ENCODE peak calls at places on chromosomes 7 and 10, in seven cellular contexts. N, M, L, G, S, I and Q are unnamed samples. For H3K36me3, the result is how much of the 10 kb centered on the place peaks cover.

GRCh38 chr7:2129376-2130375 is 103.1 kb downstream of the MAD1L1 start:
- DNase-seq in N (no peak), M (no peak), L (no peak), G (no peak), S (no peak), I (no peak), Q (no peak)

GRCh38 chr7:26657139-26657753 is 207.1 kb downstream of the SKAP2 start:
- DNase-seq in N (no peak), M (no peak), L (no peak), G (no peak), S (no peak), I (no peak), Q (peak)

GRCh38 chr7:26001662-26002244 is 150.2 kb upstream of the NFE2L3 start:
- DNase-seq in N (no peak), M (no peak), L (no peak), G (no peak), S (no peak), I (no peak), Q (no peak)

GRCh38 chr7:100825760-100826545 is 1.4 kb downstream of the EPHB4 start:
- DNase-seq in N (peak), M (no peak), L (no peak), G (peak), S (no peak), I (peak), Q (peak)

GRCh38 chr10:3548702-3549101 is 236.3 kb downstream of the KLF6 start:
- DNase-seq in N (no peak), M (no peak), L (no peak), G (peak), S (no peak), I (peak), Q (no peak)

GRCh38 chr7:116173051-116174028 is 37.0 kb upstream of the TES start:
- DNase-seq in N (peak), M (no peak), L (peak), G (peak), S (no peak), I (peak), Q (peak)

GRCh38 chr7:8151161-8151560 is 110.8 kb downstream of the ICA1 start:
- DNase-seq in N (no peak), M (no peak), L (no peak), G (no peak), S (no peak), I (no peak), Q (no peak)

GRCh38 chr10:22245567-22245966 is 27.8 kb upstream of the EBLN1 start:
- DNase-seq in N (no peak), M (no peak), L (no peak), G (peak), S (no peak), I (peak), Q (peak)

GRCh38 chr7:111438369-111439289 is 123.7 kb downstream of the IMMP2L start:
- DNase-seq in N (no peak), M (no peak), L (no peak), G (peak), S (no peak), I (peak), Q (no peak)

GRCh38 chr10:48594371-48594770 is 10.5 kb downstream of the ARHGAP22 start:
- DNase-seq in N (no peak), M (no peak), L (no peak), G (no peak), S (no peak), I (no peak), Q (no peak)

GRCh38 chr7:130882396-130882795 is 148.4 kb upstream of the KLF14 start:
- DNase-seq in N (no peak), M (no peak), L (no peak), G (no peak), S (no peak), I (no peak), Q (no peak)

GRCh38 chr10:89337493-89337892 is 9.7 kb downstream of the IFIT3 start:
- DNase-seq in N (no peak), M (no peak), L (no peak), G (peak), S (no peak), I (peak), Q (no peak)

GRCh38 chr7:30159698-30160143 is 24.9 kb downstream of the MTURN start:
- DNase-seq in N (peak), M (no peak), L (no peak), G (no peak), S (peak), I (peak), Q (peak)

GRCh38 chr7:22845221-22845844 is 22.7 kb upstream of the TOMM7 start:
- DNase-seq in N (no peak), M (no peak), L (no peak), G (no peak), S (no peak), I (peak), Q (no peak)

GRCh38 chr10:27482984-27483956 is 20.8 kb upstream of the RAB18 start:
- DNase-seq in N (no peak), M (no peak), L (no peak), G (no peak), S (no peak), I (peak), Q (peak)

GRCh38 chr10:4790045-4790444 is 36.0 kb upstream of the AKR1E2 start:
- DNase-seq in N (no peak), M (no peak), L (no peak), G (no peak), S (no peak), I (no peak), Q (no peak)

GRCh38 chr7:18041202-18041601 is 13.6 kb upstream of the PRPS1L1 start:
- DNase-seq in N (no peak), M (no peak), L (no peak), G (no peak), S (no peak), I (no peak), Q (no peak)

GRCh38 chr7:900331-901040 is 24.1 kb downstream of the GET4 start:
- DNase-seq in N (no peak), M (no peak), L (no peak), G (no peak), S (no peak), I (no peak), Q (no peak)

GRCh38 chr7:21450876-21451275 is 23.0 kb downstream of the SP4 start:
- DNase-seq in N (no peak), M (no peak), L (no peak), G (no peak), S (no peak), I (no peak), Q (no peak)

GRCh38 chr7:33185786-33186185 is 56.4 kb downstream of the BBS9 start:
- DNase-seq in N (peak), M (no peak), L (no peak), G (peak), S (no peak), I (peak), Q (peak)

GRCh38 chr7:74043523-74043951 is 15.6 kb downstream of the ELN start:
- DNase-seq in N (no peak), M (no peak), L (no peak), G (no peak), S (no peak), I (peak), Q (peak)

GRCh38 chr10:129887986-129888783 is 75.9 kb downstream of the EBF3 start:
- DNase-seq in N (no peak), M (no peak), L (no peak), G (no peak), S (no peak), I (no peak), Q (no peak)

GRCh38 chr10:4296165-4296564 is 511.2 kb upstream of the KLF6 start:
- DNase-seq in N (no peak), M (no peak), L (no peak), G (no peak), S (no peak), I (no peak), Q (peak)

GRCh38 chr10:19817251-19818046 is 1.2 kb downstream of the PLXDC2 start:
- DNase-seq in N (peak), M (no peak), L (peak), G (no peak), S (peak), I (peak), Q (peak)

GRCh38 chr7:133602291-133602690 is 349.4 kb downstream of the EXOC4 start:
- DNase-seq in N (no peak), M (no peak), L (no peak), G (peak), S (no peak), I (peak), Q (peak)

GRCh38 chr7:122100021-122100420 is 44.0 kb downstream of the AASS start:
- DNase-seq in N (no peak), M (no peak), L (no peak), G (peak), S (no peak), I (no peak), Q (no peak)

DNA sequence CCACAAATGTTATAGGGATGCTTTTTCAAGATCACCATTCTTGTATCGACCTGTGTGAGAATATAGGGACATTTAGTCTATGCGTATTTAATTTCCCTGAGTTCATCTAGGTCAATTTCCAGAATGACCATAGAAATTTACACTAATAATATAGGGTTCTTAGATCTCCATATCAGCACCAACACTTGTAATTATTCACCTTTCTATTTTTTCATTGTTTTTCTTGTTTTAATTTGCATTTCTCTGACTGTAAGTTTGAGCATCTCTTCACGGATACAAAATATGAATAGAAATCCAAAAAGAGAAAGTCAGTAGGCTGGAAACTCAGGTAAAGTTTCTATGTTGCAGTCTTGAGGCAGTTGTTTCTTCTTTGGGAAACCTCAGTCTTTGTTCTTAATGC is 134.8 kb downstream of the CREB5 start:
- DNase-seq in N (no peak), M (no peak), L (no peak), G (no peak), S (no peak), I (no peak), Q (no peak)
- H3K36me3 ChIP-seq in N (under half), M (under half), L (under half), G (under half), S (under half), I (under half), Q (under half)

GRCh38 chr10:95421782-95422181 is 131.0 kb upstream of the PDLIM1 start:
- DNase-seq in N (no peak), M (no peak), L (no peak), G (no peak), S (no peak), I (no peak), Q (no peak)
- H3K36me3 ChIP-seq in N (under half), M (under half), L (under half), G (under half), S (under half), I (under half), Q (under half)

DNA sequence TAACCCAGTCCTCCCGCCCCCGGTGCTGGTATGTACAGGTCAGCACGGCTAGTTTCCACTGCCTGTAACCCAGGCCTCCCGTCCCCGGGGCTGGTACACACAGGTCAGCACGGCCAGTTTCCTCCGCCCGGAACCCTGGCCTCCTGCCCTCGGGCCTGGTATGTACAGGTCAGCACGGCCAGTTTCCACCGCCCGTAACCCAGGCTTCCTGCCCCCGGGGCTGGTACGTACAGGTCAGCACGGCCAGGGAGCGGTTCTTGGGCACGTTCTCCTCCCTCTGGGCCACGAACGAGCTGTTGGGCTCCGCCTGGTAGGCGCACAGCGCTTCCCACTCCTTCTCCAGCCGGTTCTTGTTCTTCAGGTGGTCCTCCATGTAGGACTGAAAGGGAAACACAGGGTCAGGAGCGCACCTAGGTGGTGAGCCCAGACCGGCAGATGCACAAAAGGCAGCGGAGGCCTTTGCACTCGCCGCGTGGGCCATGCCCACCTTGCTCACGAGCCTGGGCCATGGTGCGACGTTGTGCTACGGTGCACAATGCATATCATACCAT is 284.4 kb downstream of the DNAJB6 start:
- DNase-seq in N (no peak), M (no peak), L (no peak), G (no peak), S (no peak), I (no peak), Q (no peak)
- H3K36me3 ChIP-seq in N (under half), M (under half), L (under half), G (under half), S (under half), I (under half), Q (under half)

GRCh38 chr7:6142871-6143380 is 111.8 kb downstream of the ANKRD61 start:
- DNase-seq in N (no peak), M (no peak), L (no peak), G (no peak), S (no peak), I (no peak), Q (no peak)
- H3K36me3 ChIP-seq in N (under half), M (under half), L (half or more), G (under half), S (under half), I (under half), Q (under half)

GRCh38 chr7:158759749-158760444 is 55.3 kb upstream of the NCAPG2 start:
- DNase-seq in N (no peak), M (no peak), L (no peak), G (no peak), S (no peak), I (no peak), Q (no peak)
- H3K36me3 ChIP-seq in N (under half), M (under half), L (half or more), G (under half), S (under half), I (under half), Q (under half)